ENCODE peak calls at places on chromosomes 13 and 19, in seven cellular contexts. O is fibroblast of the aortic adventitia, R is astrocyte, H is tibial nerve, S is HFFc6, D is Peyer's patch, Y is left lung. V is an unnamed sample.

GRCh38 chr19:7612282-7613274 is 16.8 kb downstream of the XAB2 start:
- DNase-seq in R (no peak), H (no peak), S (no peak), D (no peak), Y (no peak), O (no peak), V (no peak)

GRCh38 chr19:4337906-4338440 is 654 bp downstream of the STAP2 start:
- DNase-seq in R (peak; percentile 27), Y (peak; percentile 48), S (no peak), O (peak; percentile 21), H (no peak), D (peak; percentile 74), V (no peak)

GRCh38 chr13:20230913-20231838 is 943 bp downstream of the GJB6 start:
- DNase-seq in Y (no peak), S (no peak), O (no peak), D (no peak), H (no peak), R (no peak), V (no peak)

GRCh38 chr13:48542581-48543341 is 9.9 kb upstream of the RCBTB2 start:
- DNase-seq in H (peak; percentile 46), Y (peak; percentile 58), D (peak; percentile 57), O (no peak), R (peak; percentile 7), S (no peak), V (no peak)

GRCh38 chr13:48862572-48862971 is 113.1 kb upstream of the FNDC3A start:
- DNase-seq in D (no peak), S (no peak), Y (no peak), O (no peak), R (no peak), H (peak; percentile 63), V (no peak)

GRCh38 chr19:47663911-47664771 is 49.1 kb upstream of the EHD2 start:
- DNase-seq in S (peak; percentile 97), H (peak; percentile 86), O (peak; percentile 100), Y (no peak), R (peak; percentile 99), D (peak; percentile 82), V (no peak)

GRCh38 chr19:42989851-42990250 is 36.4 kb downstream of the PSG11 start:
- DNase-seq in Y (no peak), H (no peak), S (no peak), R (peak; percentile 14), O (no peak), D (no peak), V (no peak)

GRCh38 chr19:49847731-49848696 is 2.9 kb upstream of the PTOV1 start:
- DNase-seq in S (peak; percentile 90), R (peak; percentile 91), O (peak; percentile 79), D (no peak), Y (peak; percentile 41), H (no peak), V (no peak)

GRCh38 chr13:94129490-94129894 is 350.0 kb downstream of the DCT start:
- DNase-seq in R (no peak), S (no peak), D (no peak), H (no peak), Y (no peak), O (no peak), V (no peak)

GRCh38 chr19:58033741-58034475 is at the start of gene ZSCAN1:
- DNase-seq in H (peak; percentile 38), O (peak; percentile 14), R (peak; percentile 61), S (no peak), D (peak; percentile 69), Y (peak; percentile 85), V (peak; percentile 72)

GRCh38 chr19:28615966-28616365 is 597.0 kb downstream of the UQCRFS1 start:
- DNase-seq in O (no peak), Y (no peak), D (no peak), H (no peak), R (no peak), S (no peak), V (no peak)

GRCh38 chr19:11136400-11137101 is 19.0 kb downstream of the SPC24 start:
- DNase-seq in D (no peak), S (no peak), O (no peak), Y (no peak), R (peak; percentile 31), H (no peak), V (no peak)

GRCh38 chr13:46654956-46655726 is 102.2 kb downstream of the LRCH1 start:
- DNase-seq in R (no peak), D (no peak), Y (no peak), H (no peak), O (no peak), S (no peak), V (no peak)

GRCh38 chr19:53549354-53549753 is 11.4 kb downstream of the ZNF331 start:
- DNase-seq in R (peak; percentile 69), D (no peak), Y (no peak), H (no peak), O (peak; percentile 86), S (peak; percentile 59), V (no peak)

GRCh38 chr19:47378246-47378645 is 29.1 kb downstream of the DHX34 start:
- DNase-seq in O (no peak), R (no peak), H (no peak), Y (no peak), S (no peak), D (no peak), V (no peak)

GRCh38 chr13:73138276-73138950 is 79.6 kb downstream of the KLF5 start:
- DNase-seq in S (peak; percentile 73), H (no peak), D (no peak), Y (no peak), R (peak; percentile 65), O (peak; percentile 40), V (no peak)

GRCh38 chr19:28242317-28242927 is 970.5 kb downstream of the UQCRFS1 start:
- DNase-seq in O (peak; percentile 59), D (no peak), H (peak; percentile 32), S (no peak), Y (no peak), R (no peak), V (no peak)

GRCh38 chr19:13882419-13882795 is 5.5 kb downstream of the NANOS3 start:
- DNase-seq in D (no peak), O (no peak), Y (no peak), S (no peak), R (no peak), H (no peak), V (no peak)

GRCh38 chr19:13881692-13882418 is 4.9 kb downstream of the NANOS3 start:
- DNase-seq in D (peak; percentile 79), Y (no peak), R (peak; percentile 60), H (no peak), S (peak; percentile 38), O (peak; percentile 23), V (peak; percentile 35)

GRCh38 chr19:13880059-13880672 is 3.2 kb downstream of the NANOS3 start:
- DNase-seq in R (peak; percentile 82), Y (peak; percentile 100), O (peak; percentile 96), H (peak; percentile 99), S (peak; percentile 92), D (peak; percentile 99), V (peak; percentile 100)

GRCh38 chr19:13882841-13883240 is 5.9 kb downstream of the NANOS3 start:
- DNase-seq in Y (no peak), S (no peak), O (no peak), H (no peak), D (no peak), R (no peak), V (no peak)

GRCh38 chr19:13881231-13881691 is 4.3 kb downstream of the NANOS3 start:
- DNase-seq in H (no peak), Y (no peak), D (peak; percentile 50), S (no peak), R (peak; percentile 59), O (no peak), V (no peak)
- TF ChIP-seq CTCF in H (no peak), Y (no peak), D (no peak), S (no peak), R (no peak), O (no peak), V (no peak)

GRCh38 chr19:38850976-38851621 is 1.3 kb upstream of the HNRNPL start:
- DNase-seq in R (no peak), D (peak; percentile 68), S (no peak), O (no peak), Y (peak; percentile 83), H (no peak), V (peak; percentile 50)

GRCh38 chr19:38851622-38852230 is 1.9 kb upstream of the HNRNPL start:
- DNase-seq in H (peak; percentile 93), S (peak; percentile 83), O (peak; percentile 86), R (peak; percentile 73), D (peak; percentile 98), Y (peak; percentile 98), V (peak; percentile 88)

GRCh38 chr19:38849147-38849745 is 540 bp downstream of the HNRNPL start:
- DNase-seq in H (peak; percentile 94), Y (peak; percentile 99), S (peak; percentile 90), D (peak; percentile 98), R (peak; percentile 72), O (peak; percentile 95), V (peak; percentile 98)

GRCh38 chr19:38849746-38850230 is at the start of gene HNRNPL:
- DNase-seq in Y (peak; percentile 98), H (no peak), R (no peak), D (no peak), S (no peak), O (no peak), V (peak; percentile 98)

GRCh38 chr19:38850231-38850975 is 617 bp upstream of the HNRNPL start:
- DNase-seq in S (peak; percentile 100), R (peak; percentile 100), O (peak; percentile 100), H (peak; percentile 100), D (peak; percentile 100), Y (peak; percentile 97), V (peak; percentile 98)
- TF ChIP-seq CTCF in S (peak; percentile 47), R (no peak), O (peak; percentile 32), H (no peak), D (peak; percentile 54), Y (no peak), V (no peak)

GRCh38 chr13:52454825-52455676 is at the start of gene CKAP2:
- DNase-seq in Y (peak; percentile 95), R (peak; percentile 83), H (peak; percentile 89), D (peak; percentile 98), S (peak; percentile 92), O (peak; percentile 91), V (peak; percentile 94)
- TF ChIP-seq CTCF in Y (no peak), R (no peak), H (no peak), D (peak; percentile 12), S (peak; percentile 6), O (no peak), V (no peak)

GRCh38 chr13:24135674-24136300 is 24.7 kb upstream of the SPATA13 start:
- DNase-seq in O (peak; percentile 60), S (peak; percentile 40), H (no peak), D (no peak), R (peak; percentile 78), Y (no peak), V (no peak)

GRCh38 chr13:24131749-24132148 is 28.8 kb upstream of the SPATA13 start:
- DNase-seq in Y (no peak), O (no peak), R (no peak), D (no peak), S (no peak), H (no peak), V (no peak)

GRCh38 chr13:24133396-24133795 is 27.1 kb upstream of the SPATA13 start:
- DNase-seq in Y (no peak), S (no peak), H (no peak), D (no peak), O (no peak), R (no peak), V (no peak)

GRCh38 chr13:24138911-24139310 is 21.6 kb upstream of the SPATA13 start:
- DNase-seq in R (no peak), O (no peak), H (no peak), S (no peak), Y (no peak), D (no peak), V (no peak)

DNA sequence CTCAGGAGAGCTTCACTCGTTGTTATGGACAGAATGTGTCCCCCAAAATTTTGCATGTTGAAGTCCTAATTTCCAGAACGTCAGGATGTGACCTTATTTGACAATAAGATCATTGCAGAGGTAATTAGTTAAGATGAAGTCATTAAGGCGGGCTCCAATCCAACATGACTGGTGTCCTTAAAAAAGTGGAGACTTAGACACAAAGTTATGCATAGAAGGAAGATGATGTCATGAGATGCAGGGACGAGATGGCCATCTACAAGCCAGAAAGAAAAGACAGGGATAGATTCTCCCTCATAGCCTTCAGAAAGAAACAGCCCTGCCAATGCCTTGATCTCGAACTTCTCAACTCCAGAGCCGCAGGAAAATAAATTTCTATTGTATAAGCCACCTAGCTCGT is 25.7 kb upstream of the SPATA13 start:
- DNase-seq in R (peak; percentile 45), O (no peak), H (no peak), Y (no peak), D (no peak), S (peak; percentile 9), V (no peak)
- TF ChIP-seq CTCF in R (no peak), O (no peak), H (no peak), Y (no peak), D (no peak), S (no peak), V (no peak)

V was measured in natural killer cell.